ENCODE peak calls at places on chromosomes 13 and 19, in five cellular contexts. O, S, F, C and D are unnamed samples.

GRCh38 chr19:49340069-49340864 is 5.1 kb downstream of the CD37 start:
- DNase-seq in S (peak), F (peak), C (peak), O (peak), D (no peak)

GRCh38 chr13:41179593-41180250 is 14.6 kb downstream of the KBTBD7 start:
- DNase-seq in O (no peak), S (no peak), C (no peak), F (no peak), D (peak)

GRCh38 chr13:67438465-67438864 is 208.3 kb upstream of the PCDH9 start:
- DNase-seq in F (no peak), O (no peak), S (no peak), C (no peak), D (no peak)

GRCh38 chr19:42352216-42352892 is 26.9 kb downstream of the MEGF8 start:
- DNase-seq in S (no peak), F (no peak), C (no peak), O (no peak), D (no peak)

GRCh38 chr19:4597975-4598671 is 38.6 kb upstream of the SEMA6B start:
- DNase-seq in O (peak), C (peak), F (peak), S (no peak), D (no peak)

GRCh38 chr19:18161691-18162039 is 8.7 kb downstream of the PIK3R2 start:
- DNase-seq in F (no peak), S (no peak), O (no peak), C (no peak), D (no peak)

GRCh38 chr19:18091217-18091608 is 4.5 kb upstream of the IL12RB1 start:
- DNase-seq in S (no peak), F (peak), C (peak), O (peak), D (no peak)

GRCh38 chr19:48999481-49000325 is 6.0 kb downstream of the RUVBL2 start:
- DNase-seq in O (peak), C (peak), S (no peak), F (peak), D (peak)

GRCh38 chr13:103466761-103467160 is 400.5 kb upstream of the SLC10A2 start:
- DNase-seq in S (no peak), O (no peak), C (no peak), F (no peak), D (no peak)

GRCh38 chr13:40472427-40473220 is 193.8 kb downstream of the FOXO1 start:
- DNase-seq in F (no peak), O (no peak), C (no peak), S (no peak), D (no peak)

GRCh38 chr19:56683119-56683518 is 11.6 kb upstream of the ZNF835 start:
- DNase-seq in F (no peak), C (no peak), S (no peak), O (no peak), D (no peak)

GRCh38 chr19:8334458-8335342 is 8.4 kb downstream of the KANK3 start:
- DNase-seq in C (peak), F (peak), S (no peak), O (peak), D (peak)

GRCh38 chr19:19115954-19116353 is 22.3 kb downstream of the TMEM161A start:
- DNase-seq in S (no peak), O (peak), C (peak), F (peak), D (peak)

GRCh38 chr13:94548382-94549240 is 47.3 kb downstream of the TGDS start:
- DNase-seq in O (peak), C (no peak), S (peak), F (no peak), D (peak)

GRCh38 chr19:19064098-19064722 is 416 bp downstream of the SLC25A42 start:
- DNase-seq in S (no peak), C (no peak), F (no peak), O (no peak), D (peak)

GRCh38 chr13:28541966-28542365 is 47.0 kb upstream of the FLT1 start:
- DNase-seq in F (no peak), S (no peak), C (no peak), O (no peak), D (no peak)

GRCh38 chr19:4547303-4548237 is 7.7 kb upstream of the LRG1 start:
- DNase-seq in S (no peak), C (no peak), O (peak), F (no peak), D (no peak)

GRCh38 chr13:100541882-100542545 is 46.6 kb downstream of the GGACT start:
- DNase-seq in C (no peak), S (no peak), O (no peak), F (no peak), D (no peak)

GRCh38 chr13:20772401-20773131 is 1.2 kb downstream of the EEF1AKMT1 start:
- DNase-seq in C (no peak), O (no peak), F (no peak), S (no peak), D (peak)

GRCh38 chr13:38686635-38687245 is at the start of gene FREM2:
- DNase-seq in C (no peak), S (no peak), F (no peak), O (peak), D (no peak)

DNA sequence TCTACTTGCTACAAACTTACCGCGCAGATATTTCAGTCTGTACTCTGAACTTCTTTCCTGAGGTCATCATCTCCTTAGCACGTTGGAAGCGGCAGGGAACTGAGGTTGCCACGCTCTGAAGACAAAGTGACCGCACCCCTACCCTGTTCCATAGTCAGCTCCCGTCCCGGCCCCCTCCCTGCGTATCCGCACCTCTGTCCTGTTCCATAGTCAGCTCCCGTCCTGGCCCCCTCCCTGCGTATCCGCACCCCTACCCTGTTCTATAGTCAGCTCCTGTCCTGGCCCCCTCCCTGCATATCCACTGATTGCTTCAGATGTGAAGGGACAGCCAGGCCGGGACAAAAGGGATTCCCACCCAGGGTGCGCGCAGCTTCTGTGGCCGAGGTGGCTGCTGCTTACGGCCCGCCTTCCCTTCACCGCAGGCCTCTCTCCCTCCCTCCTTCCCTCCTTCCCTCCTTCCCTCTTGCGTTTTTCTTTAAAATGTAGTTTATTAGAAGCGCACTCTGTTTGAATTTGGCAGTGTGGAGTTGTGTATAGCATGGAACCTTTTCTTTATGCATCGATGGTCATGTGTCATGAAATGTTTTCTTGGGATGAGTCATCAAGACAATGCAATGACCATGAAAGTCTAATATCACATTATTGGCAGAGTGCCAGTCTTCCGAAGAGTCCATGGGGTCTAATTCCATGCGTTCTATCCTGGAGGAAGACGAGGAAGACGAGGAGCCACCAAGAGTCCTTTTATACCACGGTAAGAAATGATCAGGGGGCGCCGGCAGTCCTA is 21.9 kb upstream of the NDUFS7 start:
- DNase-seq in C (no peak), F (no peak), O (no peak), S (no peak), D (peak)
- H3K4me3 ChIP-seq in C (no peak), F (peak), O (peak), S (peak), D (peak)

GRCh38 chr13:111116830-111117229 is 1.7 kb downstream of the ARHGEF7 start:
- DNase-seq in C (no peak), O (no peak), S (no peak), F (no peak), D (peak)
- H3K4me3 ChIP-seq in C (no peak), O (no peak), S (peak), F (no peak), D (no peak)

DNA sequence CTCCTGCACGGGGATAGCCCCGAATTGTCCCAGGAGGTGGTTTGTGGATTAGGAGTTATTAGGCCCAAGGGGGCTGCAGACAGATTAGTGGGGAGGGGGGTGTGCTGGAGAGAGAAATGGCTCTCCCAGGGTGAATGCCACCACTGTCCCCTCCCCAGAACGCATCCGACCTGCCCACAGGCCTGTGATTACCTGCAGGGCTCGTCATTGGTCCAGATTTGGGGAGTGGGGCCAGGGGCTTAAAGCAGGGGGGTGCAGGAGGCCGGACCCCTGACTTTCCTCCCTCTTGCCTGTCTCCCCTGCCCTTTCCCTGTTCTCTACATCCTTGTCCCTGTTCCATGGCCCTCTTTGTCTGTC is 1.2 kb downstream of the NRTN start:
- DNase-seq in O (no peak), C (no peak), S (no peak), F (no peak), D (no peak)
- H3K4me3 ChIP-seq in O (peak), C (no peak), S (no peak), F (no peak), D (no peak)

DNA sequence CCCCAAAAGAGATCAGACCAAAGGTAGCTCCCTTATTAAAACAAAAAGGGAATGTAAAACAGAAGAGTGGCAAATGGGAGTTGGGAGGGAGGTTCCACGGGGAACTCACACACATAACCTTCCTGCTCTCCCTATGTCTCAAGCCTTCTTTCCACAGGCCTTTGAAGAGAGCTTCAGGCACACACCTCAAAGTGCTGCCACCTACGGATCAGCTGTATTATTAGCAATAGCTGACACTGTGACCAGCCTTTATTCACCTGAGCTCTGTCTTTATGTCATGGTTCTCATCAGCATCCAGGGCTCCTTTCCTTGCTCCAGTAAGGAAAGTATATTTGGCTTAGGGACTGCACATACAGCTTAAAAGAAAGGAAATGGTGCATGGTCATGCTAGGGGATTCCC is 11.3 kb downstream of the ZNF571 start:
- DNase-seq in F (no peak), C (no peak), O (no peak), S (no peak), D (no peak)
- H3K4me3 ChIP-seq in F (no peak), C (no peak), O (no peak), S (no peak), D (no peak)

DNA sequence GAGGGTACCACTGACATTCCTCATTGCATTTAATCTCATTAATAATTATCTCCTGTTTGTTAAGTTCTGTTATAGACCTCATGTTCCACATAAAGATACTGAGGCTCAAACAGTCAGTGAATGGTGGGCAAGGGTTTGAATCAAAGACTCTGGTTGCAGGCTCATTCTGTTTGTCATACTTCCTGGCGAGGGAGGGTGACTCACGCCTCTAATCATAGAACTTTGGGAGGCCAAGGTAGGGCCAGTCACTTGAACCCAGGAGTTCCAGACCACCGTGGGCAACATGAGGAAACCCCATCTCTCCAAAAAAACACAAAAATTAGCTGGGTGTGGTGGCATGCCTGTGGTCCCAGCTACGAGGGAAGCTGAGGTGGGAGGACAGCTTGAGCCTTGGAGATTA is 220.7 kb upstream of the MIR17HG start:
- DNase-seq in O (no peak), C (no peak), S (no peak), F (peak), D (no peak)
- H3K4me3 ChIP-seq in O (no peak), C (no peak), S (no peak), F (no peak), D (no peak)

DNA sequence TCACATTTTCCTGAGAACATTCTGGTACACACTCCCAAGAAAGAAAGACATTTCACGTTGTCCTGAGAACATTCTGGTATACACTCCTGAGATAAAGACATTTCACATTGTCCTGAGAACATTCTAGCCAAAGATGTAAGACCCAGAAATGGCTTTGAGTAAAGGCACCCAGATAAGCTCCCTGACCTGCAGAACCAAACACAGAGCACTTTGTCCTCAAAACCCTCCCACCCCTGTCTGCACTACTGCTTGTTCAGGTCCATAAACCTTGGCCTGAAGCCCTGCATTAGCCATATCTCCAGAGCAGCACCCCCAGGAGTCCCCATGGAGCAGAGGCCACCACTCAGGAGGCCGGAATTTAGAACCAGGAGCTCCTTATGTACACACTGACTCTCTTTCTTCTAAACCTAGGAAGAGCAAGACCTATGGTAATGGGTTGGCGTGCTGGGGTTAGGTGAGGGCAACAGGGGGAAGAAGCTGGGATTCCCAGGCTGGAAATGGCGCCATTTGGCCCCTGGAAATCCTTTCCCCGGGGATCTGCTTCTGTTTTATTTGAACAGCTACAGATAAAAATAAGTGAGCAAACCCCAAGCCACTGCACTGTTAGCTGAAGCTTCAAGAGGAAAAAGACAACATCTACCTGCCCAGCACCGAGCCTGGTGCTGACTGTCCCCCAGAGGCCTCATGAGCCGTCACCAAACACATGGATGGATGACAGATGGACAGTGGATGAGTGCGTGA is 13.7 kb downstream of the GAS6 start:
- DNase-seq in C (no peak), O (no peak), F (no peak), S (no peak), D (no peak)
- H3K4me3 ChIP-seq in C (no peak), O (no peak), F (no peak), S (no peak), D (no peak)

GRCh38 chr19:46132508-46133100 is 8.1 kb upstream of the IGFL3 start:
- DNase-seq in C (no peak), O (no peak), S (no peak), F (no peak), D (no peak)

GRCh38 chr19:46134527-46134926 is 10.0 kb upstream of the IGFL3 start:
- DNase-seq in O (no peak), C (no peak), F (no peak), S (no peak), D (peak)

GRCh38 chr19:46131485-46132143 is 7.1 kb upstream of the IGFL3 start:
- DNase-seq in F (no peak), S (no peak), O (no peak), C (no peak), D (no peak)

GRCh38 chr19:46133777-46134231 is 9.3 kb upstream of the IGFL3 start:
- DNase-seq in C (no peak), S (no peak), F (no peak), O (no peak), D (no peak)

GRCh38 chr19:46133101-46133627 is 8.7 kb upstream of the IGFL3 start:
- DNase-seq in F (peak), S (no peak), C (no peak), O (no peak), D (peak)
- H3K4me3 ChIP-seq in F (no peak), S (peak), C (no peak), O (no peak), D (no peak)